ENCODE peak calls at places on chromosomes 1 and 21, in seven cellular contexts. W is GF-D8; U is AG09309; T is anterior cingulate cortex; F is fibroblast of the aortic adventitia; B is GM12892; Y is activated gamma-delta T cell treated with anti-CD3 and anti-CD28 coated beads, Interleukin-2, amount 50 U/mL, for 16 hours. O is an unnamed sample.

GRCh38 chr1:89262643-89263042 is 10.0 kb downstream of the GBP5 start:
- DNase-seq in W (no peak), U (peak; percentile 14), T (no peak), F (peak; percentile 23), B (no peak), Y (no peak), O (no peak)

GRCh38 chr1:235883261-235883927 is 16.7 kb upstream of the LYST start:
- DNase-seq in W (no peak), U (peak; percentile 86), T (peak; percentile 43), F (peak; percentile 93), B (no peak), Y (no peak), O (no peak)

GRCh38 chr1:204420039-204421004 is 8.7 kb upstream of the PPP1R15B start:
- DNase-seq in W (no peak), U (no peak), T (no peak), F (no peak), B (no peak), Y (no peak), O (no peak)

GRCh38 chr1:44472614-44473262 is 67.7 kb downstream of the RNF220 start:
- DNase-seq in W (no peak), U (no peak), T (no peak), F (peak; percentile 39), B (no peak), Y (no peak), O (no peak)

GRCh38 chr21:16535100-16535418 is 805.3 kb downstream of the USP25 start:
- DNase-seq in W (no peak), U (peak; percentile 67), T (peak; percentile 37), F (peak; percentile 96), B (no peak), Y (no peak), O (no peak)

GRCh38 chr1:224052767-224053166 is 61.1 kb upstream of the FBXO28 start:
- DNase-seq in W (no peak), U (no peak), T (no peak), F (peak; percentile 39), B (no peak), Y (no peak), O (no peak)

GRCh38 chr1:113027008-113027407 is 46.0 kb upstream of the LRIG2 start:
- DNase-seq in W (no peak), U (no peak), T (no peak), F (no peak), B (no peak), Y (no peak), O (no peak)

GRCh38 chr1:28296401-28297220 is 32.2 kb upstream of the MED18 start:
- DNase-seq in W (no peak), U (no peak), T (no peak), F (no peak), B (no peak), Y (no peak), O (no peak)

GRCh38 chr1:245129811-245130210 is 25.0 kb upstream of the KIF26B start:
- DNase-seq in W (no peak), U (peak; percentile 5), T (no peak), F (peak; percentile 49), B (no peak), Y (no peak), O (peak; percentile 20)

GRCh38 chr1:204592246-204592948 is 76.2 kb downstream of the MDM4 start:
- DNase-seq in W (no peak), U (no peak), T (no peak), F (no peak), B (no peak), Y (no peak), O (no peak)

GRCh38 chr1:63920154-63921117 is 146.6 kb downstream of the ROR1 start:
- DNase-seq in W (no peak), U (peak; percentile 95), T (no peak), F (peak; percentile 98), B (no peak), Y (no peak), O (no peak)

GRCh38 chr1:169024800-169025253 is 81.7 kb upstream of the ATP1B1 start:
- DNase-seq in W (no peak), U (no peak), T (no peak), F (no peak), B (peak; percentile 26), Y (no peak), O (no peak)

GRCh38 chr1:156638189-156638588 is 3.7 kb upstream of the BCAN start:
- DNase-seq in W (no peak), U (no peak), T (peak; percentile 47), F (no peak), B (no peak), Y (no peak), O (no peak)

GRCh38 chr1:41773144-41773571 is 145.6 kb downstream of the HIVEP3 start:
- DNase-seq in W (no peak), U (peak; percentile 93), T (no peak), F (peak; percentile 94), B (no peak), Y (no peak), O (no peak)